ENCODE peak calls at places on chromosome 18, in seven cellular contexts. One of them, this sample, is unnamed. For H3K4me1, the result is how much of the 10 kb centered on the place peaks cover.

GRCh38 chr18:63135101-63135500 is 184.5 kb downstream of the BCL2 start:
- DNase-seq in HCT116: no peak
- DNase-seq in MM.1S: no peak
- DNase-seq in neural progenitor cell: no peak
- DNase-seq in PC-3: no peak
- DNase-seq in GM23338: no peak
- DNase-seq in GM23248: no peak
- DNase-seq in this sample: no peak

GRCh38 chr18:25345432-25345831 is 6.5 kb downstream of the ZNF521 start:
- DNase-seq in HCT116: no peak
- DNase-seq in MM.1S: no peak
- DNase-seq in neural progenitor cell: no peak
- DNase-seq in PC-3: no peak
- DNase-seq in GM23338: no peak
- DNase-seq in GM23248: peak
- DNase-seq in this sample: no peak

GRCh38 chr18:26568926-26569700 is 20.8 kb upstream of the KCTD1 start:
- DNase-seq in HCT116: no peak
- DNase-seq in MM.1S: no peak
- DNase-seq in neural progenitor cell: no peak
- DNase-seq in PC-3: no peak
- DNase-seq in GM23338: no peak
- DNase-seq in GM23248: no peak
- DNase-seq in this sample: no peak

GRCh38 chr18:35019929-35020328 is 21.3 kb upstream of the MAPRE2 start:
- DNase-seq in HCT116: no peak
- DNase-seq in MM.1S: no peak
- DNase-seq in neural progenitor cell: no peak
- DNase-seq in PC-3: no peak
- DNase-seq in GM23338: no peak
- DNase-seq in GM23248: peak
- DNase-seq in this sample: no peak

GRCh38 chr18:31558567-31558966 is 33.1 kb upstream of the TTR start:
- DNase-seq in HCT116: no peak
- DNase-seq in MM.1S: no peak
- DNase-seq in neural progenitor cell: no peak
- DNase-seq in PC-3: no peak
- DNase-seq in GM23338: no peak
- DNase-seq in GM23248: no peak
- DNase-seq in this sample: no peak

GRCh38 chr18:24605454-24605853 is 145.0 kb downstream of the HRH4 start:
- DNase-seq in HCT116: no peak
- DNase-seq in MM.1S: no peak
- DNase-seq in neural progenitor cell: no peak
- DNase-seq in PC-3: no peak
- DNase-seq in GM23338: no peak
- DNase-seq in GM23248: no peak
- DNase-seq in this sample: no peak

GRCh38 chr18:62366992-62367391 is 41.9 kb downstream of the TNFRSF11A start:
- DNase-seq in HCT116: no peak
- DNase-seq in MM.1S: no peak
- DNase-seq in neural progenitor cell: no peak
- DNase-seq in PC-3: no peak
- DNase-seq in GM23338: peak
- DNase-seq in GM23248: no peak
- DNase-seq in this sample: no peak

GRCh38 chr18:51029378-51029693 is 677 bp upstream of the SMAD4 start:
- DNase-seq in HCT116: no peak
- DNase-seq in MM.1S: no peak
- DNase-seq in neural progenitor cell: no peak
- DNase-seq in PC-3: peak
- DNase-seq in GM23338: no peak
- DNase-seq in GM23248: no peak
- DNase-seq in this sample: no peak

GRCh38 chr18:58884694-58885093 is 20.0 kb downstream of the ZNF532 start:
- DNase-seq in HCT116: no peak
- DNase-seq in MM.1S: no peak
- DNase-seq in neural progenitor cell: no peak
- DNase-seq in PC-3: no peak
- DNase-seq in GM23338: no peak
- DNase-seq in GM23248: no peak
- DNase-seq in this sample: no peak

GRCh38 chr18:37537868-37538525 is 27.6 kb downstream of the CELF4 start:
- DNase-seq in HCT116: peak
- DNase-seq in MM.1S: peak
- DNase-seq in neural progenitor cell: peak
- DNase-seq in PC-3: peak
- DNase-seq in GM23338: peak
- DNase-seq in GM23248: peak
- DNase-seq in this sample: peak

GRCh38 chr18:56712761-56713160 is 61.6 kb downstream of the WDR7 start:
- DNase-seq in HCT116: no peak
- DNase-seq in MM.1S: no peak
- DNase-seq in neural progenitor cell: no peak
- DNase-seq in PC-3: no peak
- DNase-seq in GM23338: no peak
- DNase-seq in GM23248: no peak
- DNase-seq in this sample: no peak

GRCh38 chr18:71899707-71900483 is 644.2 kb downstream of the CBLN2 start:
- DNase-seq in HCT116: no peak
- DNase-seq in MM.1S: no peak
- DNase-seq in neural progenitor cell: no peak
- DNase-seq in PC-3: no peak
- DNase-seq in GM23338: no peak
- DNase-seq in GM23248: no peak
- DNase-seq in this sample: peak

GRCh38 chr18:62863629-62864028 is 148.3 kb downstream of the PHLPP1 start:
- DNase-seq in HCT116: peak
- DNase-seq in MM.1S: no peak
- DNase-seq in neural progenitor cell: no peak
- DNase-seq in PC-3: peak
- DNase-seq in GM23338: no peak
- DNase-seq in GM23248: peak
- DNase-seq in this sample: no peak

GRCh38 chr18:56171854-56172253 is 466.5 kb downstream of the TXNL1 start:
- DNase-seq in HCT116: no peak
- DNase-seq in MM.1S: no peak
- DNase-seq in neural progenitor cell: no peak
- DNase-seq in PC-3: no peak
- DNase-seq in GM23338: no peak
- DNase-seq in GM23248: no peak
- DNase-seq in this sample: no peak

GRCh38 chr18:37184209-37184868 is 355.4 kb downstream of the KIAA1328 start:
- DNase-seq in HCT116: no peak
- DNase-seq in MM.1S: no peak
- DNase-seq in neural progenitor cell: no peak
- DNase-seq in PC-3: no peak
- DNase-seq in GM23338: no peak
- DNase-seq in GM23248: no peak
- DNase-seq in this sample: no peak

GRCh38 chr18:38174594-38174993 is 609.0 kb upstream of the CELF4 start:
- DNase-seq in HCT116: no peak
- DNase-seq in MM.1S: no peak
- DNase-seq in neural progenitor cell: no peak
- DNase-seq in PC-3: no peak
- DNase-seq in GM23338: no peak
- DNase-seq in GM23248: no peak
- DNase-seq in this sample: peak

GRCh38 chr18:14922965-14923565 is 175.1 kb downstream of the ANKRD30B start:
- DNase-seq in HCT116: no peak
- DNase-seq in MM.1S: no peak
- DNase-seq in neural progenitor cell: no peak
- DNase-seq in PC-3: no peak
- DNase-seq in GM23338: no peak
- DNase-seq in GM23248: no peak
- DNase-seq in this sample: no peak

GRCh38 chr18:44771572-44771956 is 90.9 kb downstream of the SETBP1 start:
- DNase-seq in HCT116: no peak
- DNase-seq in MM.1S: no peak
- DNase-seq in neural progenitor cell: no peak
- DNase-seq in PC-3: no peak
- DNase-seq in GM23338: no peak
- DNase-seq in GM23248: no peak
- DNase-seq in this sample: no peak

GRCh38 chr18:63037491-63037890 is 282.1 kb downstream of the BCL2 start:
- DNase-seq in HCT116: no peak
- DNase-seq in MM.1S: no peak
- DNase-seq in neural progenitor cell: no peak
- DNase-seq in PC-3: no peak
- DNase-seq in GM23338: no peak
- DNase-seq in GM23248: no peak
- DNase-seq in this sample: no peak

GRCh38 chr18:37246779-37247340 is 318.7 kb downstream of the CELF4 start:
- DNase-seq in HCT116: no peak
- DNase-seq in MM.1S: peak
- DNase-seq in neural progenitor cell: no peak
- DNase-seq in PC-3: no peak
- DNase-seq in GM23338: peak
- DNase-seq in GM23248: no peak
- DNase-seq in this sample: no peak

GRCh38 chr18:76821875-76822509 is 365 bp upstream of the ZNF236 start:
- DNase-seq in HCT116: no peak
- DNase-seq in MM.1S: peak
- DNase-seq in neural progenitor cell: peak
- DNase-seq in PC-3: peak
- DNase-seq in GM23338: peak
- DNase-seq in GM23248: peak
- DNase-seq in this sample: peak

GRCh38 chr18:24208270-24209035 is 69.6 kb downstream of the CABYR start:
- DNase-seq in HCT116: peak
- DNase-seq in MM.1S: no peak
- DNase-seq in neural progenitor cell: no peak
- DNase-seq in PC-3: no peak
- DNase-seq in GM23338: peak
- DNase-seq in GM23248: peak
- DNase-seq in this sample: no peak

GRCh38 chr18:79798346-79798998 is 734 bp downstream of the KCNG2 start:
- DNase-seq in HCT116: no peak
- DNase-seq in MM.1S: no peak
- DNase-seq in neural progenitor cell: peak
- DNase-seq in PC-3: no peak
- DNase-seq in GM23338: peak
- DNase-seq in GM23248: no peak
- DNase-seq in this sample: no peak
- TF ChIP-seq EZH2phosphoT487 in HCT116: no peak
- TF ChIP-seq EZH2phosphoT487 in MM.1S: no peak
- TF ChIP-seq EZH2phosphoT487 in neural progenitor cell: peak
- TF ChIP-seq EZH2phosphoT487 in PC-3: no peak
- TF ChIP-seq EZH2phosphoT487 in GM23338: no peak
- TF ChIP-seq EZH2phosphoT487 in GM23248: peak
- TF ChIP-seq EZH2phosphoT487 in this sample: no peak

DNA sequence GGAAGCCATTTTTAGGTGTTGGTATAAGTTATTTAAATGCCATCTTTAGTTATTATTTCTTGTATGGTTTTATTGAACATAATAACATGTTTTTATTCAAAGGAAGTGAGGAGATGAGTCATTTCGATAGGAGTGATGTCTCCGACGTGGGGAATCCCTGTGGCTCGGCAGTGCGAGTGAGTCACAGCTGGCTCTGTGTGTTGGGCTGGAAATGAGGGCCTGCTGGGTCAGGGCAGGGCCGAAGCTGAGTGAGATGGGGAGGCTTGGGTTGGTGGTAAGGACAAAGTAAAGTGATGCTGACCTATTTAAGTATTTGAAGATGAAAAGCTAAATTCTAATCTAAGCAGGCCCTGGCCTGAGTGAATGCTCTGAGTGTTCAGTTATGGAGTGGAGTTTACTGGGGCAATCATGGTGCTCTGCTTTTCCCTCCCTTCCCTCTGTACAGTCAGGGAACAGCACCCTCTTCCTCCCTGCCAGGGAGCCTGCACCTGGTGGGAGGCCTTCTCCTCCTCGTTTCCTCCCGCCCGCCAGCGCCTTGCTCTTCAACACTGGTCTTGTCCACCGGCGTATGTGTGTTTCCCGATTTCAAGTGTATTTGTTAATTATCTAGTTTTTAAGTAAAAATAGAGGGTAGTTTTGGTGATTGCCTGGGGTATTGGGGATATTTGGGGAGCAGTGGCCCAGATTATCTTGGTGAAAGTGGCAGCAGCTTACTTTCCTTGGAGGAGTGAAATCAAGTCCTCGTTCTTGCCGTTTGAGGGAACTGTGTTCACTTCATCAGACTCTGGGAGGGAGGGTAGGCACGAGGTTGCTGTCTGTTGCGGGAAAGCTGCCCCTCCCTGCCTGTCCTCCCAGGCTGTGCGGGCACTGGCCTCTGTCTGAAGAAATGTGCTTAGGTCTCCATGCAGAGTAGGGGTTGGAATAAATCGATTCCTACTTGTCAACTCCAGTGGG is 157.0 kb downstream of the LDLRAD4 start:
- DNase-seq in HCT116: peak
- DNase-seq in MM.1S: no peak
- DNase-seq in neural progenitor cell: no peak
- DNase-seq in PC-3: peak
- DNase-seq in GM23338: no peak
- DNase-seq in GM23248: peak
- DNase-seq in this sample: peak
- H3K4me1 ChIP-seq in HCT116: under half
- H3K4me1 ChIP-seq in MM.1S: under half
- H3K4me1 ChIP-seq in neural progenitor cell: under half
- H3K4me1 ChIP-seq in PC-3: under half
- H3K4me1 ChIP-seq in GM23338: under half
- H3K4me1 ChIP-seq in GM23248: under half
- H3K4me1 ChIP-seq in this sample: under half

DNA sequence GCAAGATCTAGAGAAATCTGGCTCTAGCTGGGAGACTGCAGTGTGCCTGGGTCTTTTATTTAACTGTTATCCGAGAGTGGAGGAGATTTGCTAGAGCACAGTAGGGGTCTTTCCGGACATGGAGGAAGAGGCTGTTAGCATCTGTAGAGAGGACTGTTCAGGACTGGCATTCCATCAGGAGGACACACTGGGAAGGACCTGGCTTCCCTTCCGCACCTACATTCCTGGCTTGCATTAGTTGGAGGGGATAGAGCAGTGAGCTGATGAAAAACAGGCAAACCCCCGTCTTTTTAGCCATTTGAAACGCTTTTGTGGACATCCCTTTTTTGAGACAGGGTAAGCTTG is 874 bp upstream of the PIEZO2 start:
- DNase-seq in HCT116: no peak
- DNase-seq in MM.1S: no peak
- DNase-seq in neural progenitor cell: peak
- DNase-seq in PC-3: no peak
- DNase-seq in GM23338: peak
- DNase-seq in GM23248: no peak
- DNase-seq in this sample: no peak
- TF ChIP-seq EZH2 in HCT116: no peak
- TF ChIP-seq EZH2 in MM.1S: no peak
- TF ChIP-seq EZH2 in neural progenitor cell: no peak
- TF ChIP-seq EZH2 in PC-3: no peak
- TF ChIP-seq EZH2 in GM23338: no peak
- TF ChIP-seq EZH2 in GM23248: no peak
- TF ChIP-seq EZH2 in this sample: no peak

DNA sequence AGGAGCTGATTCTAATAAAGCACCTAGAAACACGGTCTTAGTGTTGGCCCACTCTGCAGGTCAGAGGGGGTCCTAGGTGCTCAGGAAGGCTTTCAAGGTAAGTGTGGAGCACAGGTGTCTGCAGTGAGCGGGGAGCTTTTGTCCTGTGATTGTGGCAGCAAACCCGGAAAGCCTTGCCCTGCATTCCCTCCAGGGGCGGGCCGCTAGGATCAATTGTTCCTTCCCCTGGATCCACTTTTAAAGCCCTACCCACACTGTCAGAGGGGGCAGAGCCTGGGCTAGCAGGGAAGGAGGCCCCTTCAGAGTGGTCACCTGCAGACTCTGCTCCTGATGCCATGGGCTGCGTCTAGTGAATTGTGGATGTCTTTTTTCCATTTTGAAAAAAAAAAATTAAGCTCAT is 176.0 kb downstream of the CTIF start:
- DNase-seq in HCT116: no peak
- DNase-seq in MM.1S: no peak
- DNase-seq in neural progenitor cell: peak
- DNase-seq in PC-3: no peak
- DNase-seq in GM23338: peak
- DNase-seq in GM23248: no peak
- DNase-seq in this sample: peak
- TF ChIP-seq EZH2phosphoT487 in HCT116: no peak
- TF ChIP-seq EZH2phosphoT487 in MM.1S: no peak
- TF ChIP-seq EZH2phosphoT487 in neural progenitor cell: no peak
- TF ChIP-seq EZH2phosphoT487 in PC-3: no peak
- TF ChIP-seq EZH2phosphoT487 in GM23338: no peak
- TF ChIP-seq EZH2phosphoT487 in GM23248: no peak
- TF ChIP-seq EZH2phosphoT487 in this sample: no peak